ENCODE peak calls at places on chromosomes 13 and 19, in nine cellular contexts. Y, T, K, Z, R, C, D, J and A are unnamed samples.

GRCh38 chr19:15265214-15265613 is 33.0 kb upstream of the EPHX3 start:
- DNase-seq in T (no peak), C (no peak), Y (no peak), J (no peak), Z (no peak), D (no peak), K (no peak), R (no peak), A (no peak)

GRCh38 chr13:51122868-51123267 is 11.8 kb upstream of the C13orf42 start:
- DNase-seq in Y (no peak), C (no peak), T (no peak), Z (no peak), K (no peak), D (peak), R (no peak), J (no peak), A (no peak)

GRCh38 chr19:38142176-38143035 is 81.6 kb downstream of the DPF1 start:
- DNase-seq in Y (peak), Z (peak), C (peak), J (peak), K (peak), R (peak), T (peak), D (peak), A (no peak)

GRCh38 chr19:18795540-18795939 is 4.4 kb upstream of the COMP start:
- DNase-seq in K (no peak), T (no peak), R (no peak), Y (peak), C (peak), D (peak), Z (no peak), J (no peak), A (no peak)

GRCh38 chr19:44643605-44644390 is at the start of gene PVR:
- DNase-seq in J (peak), K (peak), C (peak), Z (peak), T (peak), D (peak), R (peak), Y (peak), A (no peak)

GRCh38 chr13:25406377-25406776 is 34.6 kb downstream of the ATP8A2 start:
- DNase-seq in K (no peak), Y (no peak), Z (no peak), J (no peak), T (peak), D (no peak), R (no peak), C (no peak), A (no peak)

GRCh38 chr13:73339086-73339485 is 280.3 kb downstream of the KLF5 start:
- DNase-seq in R (no peak), T (no peak), D (no peak), K (no peak), J (no peak), Z (no peak), C (no peak), Y (no peak), A (no peak)

GRCh38 chr19:13938361-13939027 is at the start of gene PODNL1:
- DNase-seq in C (no peak), K (no peak), Y (peak), Z (no peak), R (peak), D (peak), J (peak), T (no peak), A (peak)

GRCh38 chr13:60583911-60584753 is 187.1 kb downstream of the TDRD3 start:
- DNase-seq in D (no peak), Z (no peak), J (peak), K (no peak), T (peak), R (peak), C (no peak), Y (peak), A (no peak)

GRCh38 chr13:52454459-52454824 is 836 bp upstream of the CKAP2 start:
- DNase-seq in J (peak), C (no peak), R (peak), T (peak), Z (no peak), K (peak), Y (no peak), D (peak), A (no peak)

GRCh38 chr19:41397086-41398041 is at the start of the genes BCKDHA and EXOSC5:
- DNase-seq in K (peak), Z (peak), T (peak), C (peak), R (peak), Y (peak), J (peak), D (peak), A (peak)

GRCh38 chr19:41398603-41399002 is 985 bp downstream of the BCKDHA start:
- DNase-seq in R (no peak), J (no peak), K (no peak), D (no peak), Z (no peak), C (no peak), Y (no peak), T (no peak), A (no peak)

GRCh38 chr19:41392775-41393174 is 4.4 kb downstream of the EXOSC5 start:
- DNase-seq in D (no peak), Z (no peak), J (no peak), C (no peak), T (no peak), K (no peak), Y (no peak), R (no peak), A (no peak)

GRCh38 chr19:41398042-41398403 is 405 bp downstream of the BCKDHA start:
- DNase-seq in Z (no peak), D (no peak), Y (peak), R (no peak), C (no peak), T (no peak), K (no peak), J (no peak), A (no peak)

DNA sequence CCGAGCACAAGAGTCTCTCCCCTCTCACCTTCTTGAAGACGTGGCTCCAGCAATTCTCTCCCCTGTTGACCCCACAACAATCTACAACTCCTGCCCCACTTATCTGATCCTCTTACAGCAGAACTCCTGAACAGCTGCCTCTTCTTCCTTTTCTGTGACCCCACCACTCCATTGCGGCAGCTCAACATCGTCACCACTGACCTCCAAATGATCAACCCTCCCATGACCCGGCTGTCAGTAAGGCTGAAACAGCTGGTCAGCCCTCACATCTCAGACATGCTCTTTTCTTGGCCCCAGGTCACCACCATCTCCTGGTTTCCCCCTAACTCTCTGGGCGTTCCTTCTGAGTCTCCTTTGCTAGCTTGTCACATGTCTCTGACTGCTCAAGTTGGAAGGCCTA is 1.8 kb downstream of the EXOSC5 start:
- DNase-seq in R (no peak), C (no peak), Y (no peak), T (no peak), D (no peak), J (no peak), K (no peak), Z (no peak), A (no peak)
- H3K4me3 ChIP-seq in R (no peak), C (no peak), Y (no peak), T (peak), D (no peak), J (no peak), K (no peak), Z (no peak), A (no peak)

GRCh38 chr19:2287585-2287984 is 5.6 kb upstream of the PEAK3 start:
- DNase-seq in Y (no peak), R (no peak), K (no peak), J (no peak), Z (no peak), D (no peak), T (no peak), C (no peak), A (no peak)

GRCh38 chr19:2289714-2290435 is 7.9 kb upstream of the PEAK3 start:
- DNase-seq in Z (peak), Y (no peak), J (no peak), C (no peak), T (no peak), K (no peak), D (no peak), R (peak), A (no peak)

GRCh38 chr19:2288743-2289713 is 7.1 kb upstream of the PEAK3 start:
- DNase-seq in T (no peak), Y (no peak), R (no peak), K (no peak), C (no peak), J (no peak), D (no peak), Z (no peak), A (no peak)

GRCh38 chr19:2286402-2287140 is 4.6 kb upstream of the PEAK3 start:
- DNase-seq in T (no peak), K (no peak), Z (no peak), D (no peak), Y (no peak), J (no peak), R (no peak), C (no peak), A (no peak)

GRCh38 chr19:2288010-2288742 is 6.2 kb upstream of the PEAK3 start:
- DNase-seq in Z (no peak), T (no peak), R (no peak), C (no peak), Y (no peak), K (no peak), D (no peak), J (no peak), A (no peak)
- H3K4me3 ChIP-seq in Z (no peak), T (no peak), R (no peak), C (no peak), Y (no peak), K (no peak), D (no peak), J (no peak), A (no peak)

GRCh38 chr13:112687836-112688559 is 1.8 kb upstream of the ATP11A start:
- DNase-seq in Z (peak), Y (no peak), J (no peak), C (no peak), K (no peak), R (peak), T (no peak), D (no peak), A (no peak)

GRCh38 chr13:112685856-112686255 is 4.0 kb upstream of the ATP11A start:
- DNase-seq in K (peak), J (no peak), C (peak), R (no peak), Z (no peak), D (peak), T (no peak), Y (no peak), A (no peak)

GRCh38 chr13:112684444-112684843 is 5.4 kb upstream of the ATP11A start:
- DNase-seq in J (no peak), T (no peak), C (no peak), D (no peak), Y (no peak), R (no peak), Z (no peak), K (no peak), A (no peak)

GRCh38 chr13:112686987-112687386 is 2.9 kb upstream of the ATP11A start:
- DNase-seq in J (no peak), K (no peak), Y (no peak), D (no peak), T (no peak), R (no peak), Z (peak), C (no peak), A (no peak)

DNA sequence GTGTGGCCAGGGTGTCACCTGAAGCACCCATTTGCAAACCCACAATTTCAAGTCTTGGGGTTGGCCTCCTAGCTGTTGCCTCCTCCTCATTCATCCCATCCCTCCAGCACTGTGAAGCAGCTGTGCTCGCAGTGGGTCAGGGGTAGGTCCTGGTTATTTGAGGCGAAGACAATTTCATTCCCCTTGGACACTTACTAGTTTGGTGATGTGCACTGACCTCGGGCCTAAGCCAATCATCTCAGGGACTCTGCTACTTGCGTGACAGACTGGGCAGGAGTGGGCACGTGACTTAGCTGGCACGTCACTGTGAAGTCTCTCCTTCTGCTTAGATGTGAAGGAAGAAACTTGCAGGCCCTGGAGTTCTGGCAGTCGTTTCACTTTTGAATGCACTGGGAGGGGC is 3.5 kb upstream of the ATP11A start:
- DNase-seq in Z (no peak), K (no peak), Y (no peak), C (no peak), J (no peak), T (no peak), D (peak), R (no peak), A (no peak)
- H3K4me3 ChIP-seq in Z (no peak), K (no peak), Y (no peak), C (no peak), J (no peak), T (no peak), D (no peak), R (no peak), A (no peak)

GRCh38 chr19:8371011-8371804 is 7.3 kb downstream of the ANGPTL4 start:
- DNase-seq in C (no peak), K (peak), J (no peak), R (no peak), Z (peak), T (no peak), Y (no peak), D (no peak), A (no peak)
- H3K4me3 ChIP-seq in C (peak), K (no peak), J (no peak), R (no peak), Z (no peak), T (no peak), Y (no peak), D (no peak), A (no peak)

DNA sequence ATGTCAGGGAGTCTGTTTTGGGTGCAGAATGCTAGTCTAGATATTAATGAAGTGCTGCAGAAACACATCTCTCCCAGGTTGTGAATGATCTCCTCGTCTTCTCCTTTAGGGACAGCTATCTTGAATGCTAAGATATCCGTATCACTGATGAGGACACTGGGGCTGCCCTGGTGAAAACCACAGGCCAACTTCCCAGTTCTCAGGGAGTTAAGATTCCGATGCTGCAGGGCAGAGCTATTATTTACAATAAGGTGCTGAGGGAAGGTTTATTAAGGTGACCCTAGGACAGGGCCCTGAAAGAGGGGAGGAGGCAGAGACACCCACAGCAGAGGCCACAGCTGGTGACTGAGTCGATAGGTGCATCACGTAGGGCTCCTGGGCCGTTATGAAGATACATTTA is 66.1 kb downstream of the TNFRSF19 start:
- DNase-seq in J (no peak), D (no peak), Y (no peak), T (no peak), K (no peak), C (no peak), R (no peak), Z (no peak), A (no peak)
- H3K4me3 ChIP-seq in J (no peak), D (no peak), Y (peak), T (no peak), K (no peak), C (no peak), R (no peak), Z (no peak), A (no peak)

GRCh38 chr13:99086149-99086868 is 108.4 kb upstream of the DOCK9 start:
- DNase-seq in K (peak), J (peak), D (peak), R (peak), Y (peak), Z (peak), C (peak), T (peak), A (no peak)
- H3K4me3 ChIP-seq in K (peak), J (peak), D (peak), R (peak), Y (peak), Z (peak), C (peak), T (peak), A (peak)

GRCh38 chr13:108305655-108306054 is 36.1 kb downstream of the TNFSF13B start:
- DNase-seq in Z (no peak), Y (no peak), K (no peak), C (no peak), D (no peak), T (no peak), J (no peak), R (no peak), A (no peak)
- H3K4me3 ChIP-seq in Z (no peak), Y (no peak), K (no peak), C (no peak), D (no peak), T (no peak), J (no peak), R (no peak), A (no peak)

GRCh38 chr13:114005206-114005720 is 31.4 kb upstream of the C13orf46 start:
- DNase-seq in D (no peak), R (no peak), T (no peak), J (no peak), Z (no peak), C (no peak), Y (no peak), K (no peak), A (no peak)

GRCh38 chr13:114004416-114005205 is 30.7 kb upstream of the C13orf46 start:
- DNase-seq in D (peak), K (peak), Z (peak), R (peak), J (peak), T (no peak), C (no peak), Y (no peak), A (no peak)

GRCh38 chr13:114009590-114010400 is 35.9 kb upstream of the C13orf46 start:
- DNase-seq in T (no peak), Z (no peak), C (no peak), J (no peak), K (no peak), Y (no peak), R (no peak), D (no peak), A (no peak)

GRCh38 chr13:114008964-114009589 is 35.2 kb upstream of the C13orf46 start:
- DNase-seq in Y (no peak), K (no peak), D (no peak), C (no peak), Z (no peak), J (no peak), R (no peak), T (no peak), A (no peak)

DNA sequence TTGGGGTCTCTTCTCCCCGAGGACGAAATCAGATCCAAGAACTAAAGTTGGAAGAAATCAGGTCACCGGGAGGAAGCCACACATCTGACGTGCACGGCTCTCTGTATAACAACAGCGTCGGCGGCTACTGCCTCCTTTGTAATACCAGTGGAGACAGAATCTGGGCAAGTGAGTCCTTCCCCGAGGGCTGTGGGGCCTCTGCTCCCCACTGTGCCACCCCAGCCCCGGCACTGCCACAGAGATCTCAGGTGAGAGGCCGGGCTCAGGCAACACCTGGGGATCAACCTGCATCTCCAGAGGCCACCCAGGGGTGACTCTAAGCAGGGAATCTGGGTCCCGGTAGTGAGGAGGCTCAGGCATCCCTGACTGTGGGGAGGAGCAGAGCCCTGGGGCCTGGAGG is 33.7 kb upstream of the C13orf46 start:
- DNase-seq in Y (no peak), Z (no peak), K (no peak), C (no peak), T (no peak), J (no peak), R (no peak), D (no peak), A (no peak)
- H3K4me3 ChIP-seq in Y (no peak), Z (no peak), K (no peak), C (no peak), T (no peak), J (no peak), R (no peak), D (no peak), A (no peak)

DNA sequence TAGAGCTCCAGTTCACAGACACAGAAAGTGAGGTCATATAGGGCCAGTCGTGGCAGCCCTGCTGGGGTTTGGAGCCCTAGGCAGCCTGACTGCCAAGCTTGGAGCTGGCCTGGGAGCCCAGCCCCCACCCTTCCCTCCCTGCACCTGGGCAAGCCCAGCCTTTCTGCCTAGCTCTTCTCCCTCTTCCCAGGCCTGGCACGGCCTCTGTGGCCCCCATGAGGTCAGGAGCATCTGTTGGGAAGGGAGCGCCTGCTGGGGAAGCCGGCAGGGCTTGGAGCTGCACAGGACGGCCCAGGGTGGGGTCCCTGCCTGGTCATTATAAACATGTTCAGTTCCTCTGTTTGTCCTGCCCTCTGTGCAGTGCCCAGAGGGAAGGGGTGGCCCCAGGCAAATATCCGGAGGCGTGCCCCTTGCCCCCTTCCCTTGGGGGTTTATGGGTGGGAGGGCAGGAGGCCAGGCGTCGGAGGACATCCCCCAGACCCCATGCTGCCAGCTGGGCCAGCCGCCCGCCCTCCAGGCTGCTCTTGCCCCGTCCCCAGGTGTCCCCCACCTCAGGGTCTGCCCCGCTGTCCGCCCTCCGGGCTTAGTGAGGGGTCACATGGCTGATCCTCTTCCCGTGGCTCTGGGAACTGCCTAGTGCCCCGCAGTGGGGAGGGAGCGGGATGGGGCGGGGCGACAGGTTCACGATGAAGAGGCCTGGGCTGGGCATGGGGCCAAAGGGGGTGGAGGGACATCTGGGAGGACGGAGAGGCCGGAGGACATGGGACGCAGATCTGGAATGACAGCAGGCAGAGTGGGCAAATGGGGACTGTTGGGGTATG is 30.0 kb upstream of the NCCRP1 start:
- DNase-seq in Z (peak), C (peak), D (peak), R (peak), T (peak), Y (no peak), J (no peak), K (peak), A (no peak)
- H3K4me3 ChIP-seq in Z (no peak), C (no peak), D (no peak), R (peak), T (no peak), Y (no peak), J (no peak), K (no peak), A (no peak)